ENCODE peak calls at places on chromosome 22, in six cellular contexts. B is GM12865, K is cardiac muscle cell, Z is K562, S is foreskin fibroblast, G is mammary epithelial cell. W is an unnamed sample.

GRCh38 chr22:30870451-30871345 is 97.9 kb downstream of the MORC2 start:
- DNase-seq in S (no peak), G (no peak), K (no peak), B (no peak), Z (peak; percentile 37), W (no peak)

GRCh38 chr22:47724751-47725150 is 962.3 kb downstream of the TBC1D22A start:
- DNase-seq in K (no peak), S (no peak), B (no peak), G (no peak), Z (no peak), W (no peak)

GRCh38 chr22:22745225-22746060 is 101.0 kb downstream of the GGTLC2 start:
- DNase-seq in G (no peak), Z (peak; percentile 85), S (no peak), K (peak; percentile 45), B (peak; percentile 57), W (no peak)

GRCh38 chr22:32701021-32701420 is 100.5 kb upstream of the TIMP3 start:
- DNase-seq in Z (no peak), K (peak; percentile 39), G (peak; percentile 56), S (peak; percentile 58), B (no peak), W (no peak)

GRCh38 chr22:27152883-27153282 is 495.5 kb downstream of the MIAT start:
- DNase-seq in S (no peak), Z (no peak), B (no peak), K (no peak), G (no peak), W (no peak)

GRCh38 chr22:30225220-30225922 is 21.2 kb downstream of the LIF start:
- DNase-seq in G (peak; percentile 84), S (no peak), Z (no peak), B (no peak), K (no peak), W (no peak)

GRCh38 chr22:31584804-31585160 is 77.2 kb downstream of the PISD start:
- DNase-seq in G (no peak), B (no peak), S (no peak), Z (no peak), K (no peak), W (no peak)

GRCh38 chr22:43239102-43239875 is 52.4 kb upstream of the TTLL12 start:
- DNase-seq in K (no peak), Z (no peak), S (no peak), B (no peak), G (no peak), W (no peak)

GRCh38 chr22:47918276-47918928 is 1156.0 kb downstream of the TBC1D22A start:
- DNase-seq in G (no peak), B (no peak), S (no peak), Z (no peak), K (no peak), W (no peak)

GRCh38 chr22:26367402-26368245 is 61.4 kb upstream of the ASPHD2 start:
- DNase-seq in S (peak; percentile 29), Z (peak; percentile 65), K (peak; percentile 61), G (peak; percentile 33), B (peak; percentile 75), W (no peak)

GRCh38 chr22:38734203-38735100 is 21.3 kb downstream of the SUN2 start:
- DNase-seq in G (no peak), K (no peak), Z (no peak), B (no peak), S (no peak), W (no peak)

GRCh38 chr22:20185750-20186149 is 34.9 kb upstream of the CCDC188 start:
- DNase-seq in S (no peak), Z (no peak), B (no peak), G (no peak), K (no peak), W (no peak)

GRCh38 chr22:43363580-43364435 is 20.6 kb upstream of the SCUBE1 start:
- DNase-seq in Z (no peak), B (no peak), K (no peak), S (no peak), G (no peak), W (no peak)

GRCh38 chr22:22074634-22075381 is 92.2 kb upstream of the TOP3B start:
- DNase-seq in G (peak; percentile 48), B (no peak), S (no peak), K (no peak), Z (no peak), W (no peak)

GRCh38 chr22:20606041-20606783 is 98.8 kb downstream of the MED15 start:
- DNase-seq in S (peak; percentile 38), B (peak; percentile 89), K (peak; percentile 77), Z (peak; percentile 97), G (peak; percentile 79), W (peak; percentile 87)

GRCh38 chr22:21762712-21763581 is 27.4 kb upstream of the YPEL1 start:
- DNase-seq in S (no peak), B (peak; percentile 59), Z (no peak), K (no peak), G (peak; percentile 29), W (no peak)

GRCh38 chr22:49284389-49284788 is 543.3 kb downstream of the BRD1 start:
- DNase-seq in B (no peak), K (no peak), S (no peak), Z (no peak), G (no peak), W (no peak)

GRCh38 chr22:38735465-38736256 is 20.1 kb downstream of the SUN2 start:
- DNase-seq in S (no peak), K (no peak), Z (no peak), G (no peak), B (peak; percentile 32), W (no peak)

GRCh38 chr22:35301370-35301874 is 1.7 kb downstream of the TOM1 start:
- DNase-seq in B (no peak), Z (peak; percentile 20), G (peak; percentile 63), K (peak; percentile 99), S (peak; percentile 83), W (no peak)

GRCh38 chr22:48713266-48714205 is 1114.1 kb downstream of the BRD1 start:
- DNase-seq in B (no peak), S (no peak), G (no peak), K (no peak), Z (no peak), W (no peak)

GRCh38 chr22:11066458-11067285 is 4461.3 kb upstream of the OR11H1 start:
- DNase-seq in S (no peak), Z (peak; percentile 26), G (no peak), B (no peak), K (no peak), W (no peak)

GRCh38 chr22:19576460-19577421 is 52.5 kb upstream of the CLDN5 start:
- DNase-seq in S (peak; percentile 46), K (peak; percentile 75), B (peak; percentile 38), G (peak; percentile 83), Z (peak; percentile 91), W (no peak)

GRCh38 chr22:23398701-23399366 is 181.3 kb downstream of the IGLL1 start:
- DNase-seq in K (no peak), Z (no peak), S (no peak), G (no peak), B (no peak), W (no peak)

GRCh38 chr22:39250131-39250530 is 5.3 kb upstream of the PDGFB start:
- DNase-seq in K (no peak), B (no peak), Z (no peak), S (no peak), G (no peak), W (no peak)

GRCh38 chr22:20033045-20033706 is 12.3 kb downstream of the TANGO2 start:
- DNase-seq in S (no peak), K (no peak), Z (no peak), G (no peak), B (no peak), W (no peak)

GRCh38 chr22:19755722-19756287 is 4.8 kb upstream of the TBX1 start:
- DNase-seq in K (no peak), G (no peak), Z (no peak), S (no peak), B (no peak), W (no peak)

GRCh38 chr22:38184788-38185187 is 3.2 kb upstream of the PLA2G6 start:
- DNase-seq in B (no peak), Z (no peak), S (no peak), G (no peak), K (no peak), W (no peak)

GRCh38 chr22:24706050-24706449 is 68.5 kb downstream of the PIWIL3 start:
- DNase-seq in S (no peak), B (no peak), Z (peak; percentile 32), G (no peak), K (peak; percentile 27), W (no peak)
- TF ChIP-seq CTCF in S (no peak), B (no peak), Z (peak; percentile 56), G (no peak), K (peak; percentile 35), W (no peak)

DNA sequence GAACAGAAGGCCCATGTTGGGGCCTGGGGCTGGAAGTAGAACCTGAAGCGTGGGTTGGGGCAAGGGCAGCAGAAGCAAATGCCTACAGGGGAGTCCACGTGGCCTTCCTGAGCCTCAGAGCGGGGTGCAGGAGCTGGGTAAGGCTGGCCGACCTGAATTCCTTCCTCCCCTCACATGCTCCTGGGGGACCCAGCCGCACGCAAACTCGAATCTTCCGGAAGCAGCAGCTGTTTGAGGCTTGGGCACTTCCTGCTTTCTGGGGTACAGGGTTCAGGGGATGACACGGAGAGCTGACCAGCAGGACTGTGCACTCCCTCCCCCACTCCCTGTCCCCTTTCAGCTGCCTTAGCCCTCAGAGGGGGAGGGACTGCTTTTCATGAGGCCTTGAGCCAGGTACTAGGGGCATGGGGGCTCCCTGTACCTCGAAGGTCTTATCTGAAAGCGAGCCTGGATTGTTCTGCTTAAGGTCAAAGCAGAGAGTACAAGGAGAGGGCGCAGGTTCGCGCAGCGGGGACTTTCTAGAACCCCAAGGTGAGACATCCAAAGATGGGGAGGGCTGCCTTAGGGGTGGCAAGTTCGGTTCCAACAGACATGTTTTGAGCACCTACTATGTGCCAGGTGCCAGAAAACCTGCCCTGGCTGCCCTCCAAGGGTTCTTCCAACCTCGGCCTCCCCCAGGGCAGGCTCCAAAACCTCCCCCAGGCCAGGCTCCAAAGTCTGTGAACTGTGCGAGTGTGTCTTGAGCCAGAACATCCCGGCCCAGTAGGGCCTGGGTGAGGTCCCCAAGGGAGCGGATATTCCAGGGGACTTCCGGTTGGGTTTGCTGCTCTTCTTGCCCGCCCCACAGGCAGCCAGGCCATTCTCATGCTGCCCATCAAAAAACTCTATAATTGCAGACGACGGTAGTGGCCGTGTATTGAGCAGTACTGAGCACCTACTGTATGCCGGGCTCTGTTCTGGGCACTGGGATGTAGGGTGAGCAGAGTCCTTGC is 1.7 kb downstream of the NCF4 start:
- DNase-seq in G (no peak), Z (no peak), K (no peak), B (peak; percentile 90), S (no peak), W (no peak)
- H3K4me3 ChIP-seq in G (no peak overlapping the region), Z (no peak overlapping the region), K (no peak overlapping the region), B (peak overlapping the region; percentile 69), S (no peak overlapping the region), W (no peak overlapping the region)

GRCh38 chr22:46386312-46386711 is 50.8 kb downstream of the TRMU start:
- DNase-seq in G (no peak), Z (no peak), S (no peak), K (no peak), B (no peak), W (no peak)
- TF ChIP-seq CTCF in G (no peak), Z (no peak), S (no peak), K (no peak), B (no peak), W (no peak)

DNA sequence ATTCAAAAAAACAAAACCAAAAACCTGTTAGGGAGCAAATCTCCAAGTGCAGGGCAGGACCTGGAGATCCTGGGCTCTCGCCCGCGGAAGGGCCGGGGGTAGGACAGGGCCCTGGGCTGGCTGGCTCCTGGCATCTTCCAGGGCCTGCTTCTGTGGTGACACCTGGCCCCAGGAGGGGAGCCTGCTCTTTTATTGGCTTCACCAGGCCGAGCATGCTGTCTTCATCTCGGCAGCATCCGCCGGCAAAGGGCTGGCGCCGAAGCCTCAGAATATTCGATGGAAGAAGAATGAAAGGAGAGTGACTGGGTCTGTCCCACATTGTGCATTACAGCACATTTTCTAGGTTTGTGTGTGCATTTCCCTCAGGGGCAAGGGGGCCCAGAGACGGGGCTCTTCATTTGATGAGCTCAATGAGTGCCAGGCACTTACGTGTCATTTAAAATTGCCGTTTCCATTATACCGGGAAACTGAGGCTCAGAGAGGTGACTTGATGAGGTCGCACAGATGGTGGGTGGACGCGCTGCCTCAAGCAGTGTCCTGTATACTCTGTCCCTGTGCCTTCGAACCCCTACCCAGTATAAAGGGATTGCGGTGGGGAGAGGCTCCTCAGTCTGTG is 70.0 kb downstream of the RBX1 start:
- DNase-seq in B (peak; percentile 25), G (no peak), K (peak; percentile 10), S (no peak), Z (no peak), W (no peak)
- H3K4me3 ChIP-seq in B (peak overlapping the region; percentile 82), G (peak overlapping the region; percentile 47), K (peak overlapping the region; percentile 54), S (peak overlapping the region; percentile 65), Z (peak overlapping the region; percentile 75), W (peak overlapping the region; percentile 59)

W was measured in LNCaP clone FGC.